ENCODE peak calls at places on chromosomes 5 and 9, in six cellular contexts. One of them, this sample, is unnamed.
A peak's percentile ranks its signal among the peaks of the same experiment; 100 is the strongest.

GRCh38 chr5:128774605-128775004 is 190.7 kb upstream of the SLC27A6 start:
- DNase-seq in heart right ventricle: no peak
- DNase-seq in Karpas-422: no peak
- DNase-seq in neuronal stem cell: no peak
- DNase-seq in body of pancreas: no peak
- DNase-seq in Peyer's patch: no peak
- DNase-seq in this sample: no peak

GRCh38 chr5:68396722-68397121 is 181.2 kb downstream of the PIK3R1 start:
- DNase-seq in body of pancreas: peak; percentile 65
- DNase-seq in heart right ventricle: no peak
- DNase-seq in neuronal stem cell: no peak
- DNase-seq in Karpas-422: no peak
- DNase-seq in Peyer's patch: no peak
- DNase-seq in this sample: no peak

GRCh38 chr5:139562847-139563246 is 1.7 kb downstream of the UBE2D2 start:
- DNase-seq in heart right ventricle: no peak
- DNase-seq in body of pancreas: no peak
- DNase-seq in Peyer's patch: no peak
- DNase-seq in Karpas-422: no peak
- DNase-seq in neuronal stem cell: no peak
- DNase-seq in this sample: no peak

GRCh38 chr9:121085661-121086060 is 10.9 kb downstream of the CNTRL start:
- DNase-seq in body of pancreas: no peak
- DNase-seq in heart right ventricle: no peak
- DNase-seq in neuronal stem cell: no peak
- DNase-seq in Peyer's patch: no peak
- DNase-seq in Karpas-422: no peak
- DNase-seq in this sample: no peak

GRCh38 chr5:1751864-1752822 is 47.5 kb downstream of the MRPL36 start:
- DNase-seq in Peyer's patch: no peak
- DNase-seq in Karpas-422: no peak
- DNase-seq in heart right ventricle: no peak
- DNase-seq in neuronal stem cell: no peak
- DNase-seq in body of pancreas: no peak
- DNase-seq in this sample: no peak

GRCh38 chr5:140966293-140967225 is at the start of gene PCDHAC2:
- DNase-seq in neuronal stem cell: peak; percentile 51
- DNase-seq in body of pancreas: peak; percentile 65
- DNase-seq in Peyer's patch: no peak
- DNase-seq in Karpas-422: no peak
- DNase-seq in heart right ventricle: peak; percentile 36
- DNase-seq in this sample: no peak

GRCh38 chr5:132487841-132488555 is 2.6 kb downstream of the IRF1 start:
- DNase-seq in Karpas-422: no peak
- DNase-seq in Peyer's patch: peak; percentile 50
- DNase-seq in neuronal stem cell: no peak
- DNase-seq in body of pancreas: no peak
- DNase-seq in heart right ventricle: no peak
- DNase-seq in this sample: peak; percentile 4

GRCh38 chr5:55063899-55064298 is 38.5 kb upstream of the GZMA start:
- DNase-seq in Peyer's patch: no peak
- DNase-seq in neuronal stem cell: no peak
- DNase-seq in Karpas-422: no peak
- DNase-seq in heart right ventricle: no peak
- DNase-seq in body of pancreas: no peak
- DNase-seq in this sample: no peak

GRCh38 chr5:140989254-140989653 is 23.0 kb downstream of the PCDHAC2 start:
- DNase-seq in body of pancreas: no peak
- DNase-seq in heart right ventricle: no peak
- DNase-seq in Karpas-422: no peak
- DNase-seq in neuronal stem cell: no peak
- DNase-seq in Peyer's patch: no peak
- DNase-seq in this sample: no peak

GRCh38 chr5:65914644-65915196 is 11.7 kb upstream of the ERBIN start:
- DNase-seq in neuronal stem cell: no peak
- DNase-seq in Peyer's patch: no peak
- DNase-seq in heart right ventricle: no peak
- DNase-seq in Karpas-422: no peak
- DNase-seq in body of pancreas: no peak
- DNase-seq in this sample: no peak

GRCh38 chr5:10502578-10502977 is 60.9 kb downstream of the ROPN1L start:
- DNase-seq in Peyer's patch: no peak
- DNase-seq in neuronal stem cell: no peak
- DNase-seq in heart right ventricle: no peak
- DNase-seq in body of pancreas: peak; percentile 24
- DNase-seq in Karpas-422: no peak
- DNase-seq in this sample: no peak

GRCh38 chr5:132267931-132268501 is 10.5 kb downstream of the PDLIM4 start:
- DNase-seq in heart right ventricle: peak; percentile 5
- DNase-seq in Karpas-422: no peak
- DNase-seq in neuronal stem cell: no peak
- DNase-seq in body of pancreas: no peak
- DNase-seq in Peyer's patch: no peak
- DNase-seq in this sample: no peak

GRCh38 chr9:109483771-109484442 is 14.2 kb downstream of the PTPN3 start:
- DNase-seq in Peyer's patch: no peak
- DNase-seq in Karpas-422: no peak
- DNase-seq in neuronal stem cell: no peak
- DNase-seq in body of pancreas: no peak
- DNase-seq in heart right ventricle: no peak
- DNase-seq in this sample: no peak

GRCh38 chr9:134549336-134549735 is 92.3 kb upstream of the COL5A1 start:
- DNase-seq in heart right ventricle: no peak
- DNase-seq in neuronal stem cell: no peak
- DNase-seq in Peyer's patch: no peak
- DNase-seq in body of pancreas: no peak
- DNase-seq in Karpas-422: no peak
- DNase-seq in this sample: no peak

GRCh38 chr9:98536542-98537173 is 172.1 kb downstream of the GABBR2 start:
- DNase-seq in Peyer's patch: no peak
- DNase-seq in heart right ventricle: no peak
- DNase-seq in Karpas-422: peak; percentile 84
- DNase-seq in neuronal stem cell: no peak
- DNase-seq in body of pancreas: peak; percentile 49
- DNase-seq in this sample: no peak

GRCh38 chr5:7422262-7422661 is 26.3 kb downstream of the ADCY2 start:
- DNase-seq in heart right ventricle: no peak
- DNase-seq in Peyer's patch: no peak
- DNase-seq in body of pancreas: no peak
- DNase-seq in Karpas-422: no peak
- DNase-seq in neuronal stem cell: no peak
- DNase-seq in this sample: no peak

GRCh38 chr5:1503301-1504243 is 20.2 kb downstream of the LPCAT1 start:
- DNase-seq in Peyer's patch: peak; percentile 73
- DNase-seq in neuronal stem cell: no peak
- DNase-seq in body of pancreas: no peak
- DNase-seq in Karpas-422: peak; percentile 82
- DNase-seq in heart right ventricle: peak; percentile 50
- DNase-seq in this sample: peak; percentile 50

GRCh38 chr5:56456002-56456401 is 222.9 kb upstream of the ANKRD55 start:
- DNase-seq in Karpas-422: no peak
- DNase-seq in body of pancreas: no peak
- DNase-seq in Peyer's patch: no peak
- DNase-seq in heart right ventricle: no peak
- DNase-seq in neuronal stem cell: no peak
- DNase-seq in this sample: no peak

GRCh38 chr5:114223866-114224265 is 138.0 kb upstream of the KCNN2 start:
- DNase-seq in Karpas-422: peak; percentile 80
- DNase-seq in body of pancreas: peak; percentile 8
- DNase-seq in neuronal stem cell: no peak
- DNase-seq in heart right ventricle: no peak
- DNase-seq in Peyer's patch: no peak
- DNase-seq in this sample: no peak

GRCh38 chr5:160507181-160507811 is 85.6 kb downstream of the PTTG1 start:
- DNase-seq in body of pancreas: no peak
- DNase-seq in heart right ventricle: no peak
- DNase-seq in Peyer's patch: no peak
- DNase-seq in neuronal stem cell: no peak
- DNase-seq in Karpas-422: peak; percentile 44
- DNase-seq in this sample: no peak

GRCh38 chr9:18910858-18911257 is 122.2 kb downstream of the SAXO1 start:
- DNase-seq in heart right ventricle: no peak
- DNase-seq in neuronal stem cell: no peak
- DNase-seq in Karpas-422: no peak
- DNase-seq in Peyer's patch: no peak
- DNase-seq in body of pancreas: no peak
- DNase-seq in this sample: no peak

DNA sequence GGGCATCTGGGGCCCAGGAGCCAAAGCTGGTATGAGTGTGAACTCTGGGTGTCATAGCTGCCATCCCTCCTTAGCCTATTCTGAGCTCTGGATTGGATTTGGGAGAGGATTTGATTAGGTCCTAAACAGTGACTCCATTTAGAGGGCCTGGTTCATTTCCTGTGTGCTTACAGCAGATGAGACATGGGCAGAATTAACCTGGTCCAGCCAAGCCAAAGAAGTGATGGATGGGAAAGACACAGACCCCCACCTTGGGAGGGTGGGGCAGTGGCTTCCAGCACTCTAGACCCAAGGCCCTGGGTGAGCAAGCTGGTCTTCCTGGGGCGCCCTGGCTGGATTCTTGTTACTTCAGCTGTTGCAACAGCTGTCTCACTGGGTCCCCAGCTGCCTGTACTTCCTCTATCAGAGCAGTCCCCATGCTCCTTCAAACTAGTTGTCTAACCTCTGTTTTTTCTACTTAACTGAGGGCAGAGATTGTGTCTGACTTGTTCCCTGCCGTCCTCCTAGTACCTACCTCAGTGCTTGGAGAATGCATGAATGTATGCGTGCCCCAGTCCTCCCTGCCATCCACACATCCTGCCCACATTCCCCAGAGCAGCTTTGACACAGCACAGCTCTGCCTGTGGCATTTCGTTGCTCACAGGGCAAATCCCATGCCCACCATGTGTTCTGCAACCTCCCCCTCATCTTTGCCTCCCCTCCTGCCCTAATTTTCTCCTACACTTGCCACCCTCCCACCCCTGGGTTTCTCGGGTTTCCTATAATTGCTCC is 115.9 kb downstream of the RGS3 start:
- DNase-seq in heart right ventricle: no peak
- DNase-seq in Peyer's patch: peak; percentile 75
- DNase-seq in body of pancreas: peak; percentile 54
- DNase-seq in neuronal stem cell: no peak
- DNase-seq in Karpas-422: peak; percentile 79
- DNase-seq in this sample: peak; percentile 26
- H3K4me1 ChIP-seq in heart right ventricle: peaks cover 80% of the 10 kb centered on the region
- H3K4me1 ChIP-seq in Peyer's patch: peaks cover 15% of the 10 kb centered on the region
- H3K4me1 ChIP-seq in body of pancreas: peaks cover 83% of the 10 kb centered on the region
- H3K4me1 ChIP-seq in neuronal stem cell: peaks cover 2% of the 10 kb centered on the region
- H3K4me1 ChIP-seq in Karpas-422: peaks cover 39% of the 10 kb centered on the region
- H3K4me1 ChIP-seq in this sample: peaks cover 59% of the 10 kb centered on the region

DNA sequence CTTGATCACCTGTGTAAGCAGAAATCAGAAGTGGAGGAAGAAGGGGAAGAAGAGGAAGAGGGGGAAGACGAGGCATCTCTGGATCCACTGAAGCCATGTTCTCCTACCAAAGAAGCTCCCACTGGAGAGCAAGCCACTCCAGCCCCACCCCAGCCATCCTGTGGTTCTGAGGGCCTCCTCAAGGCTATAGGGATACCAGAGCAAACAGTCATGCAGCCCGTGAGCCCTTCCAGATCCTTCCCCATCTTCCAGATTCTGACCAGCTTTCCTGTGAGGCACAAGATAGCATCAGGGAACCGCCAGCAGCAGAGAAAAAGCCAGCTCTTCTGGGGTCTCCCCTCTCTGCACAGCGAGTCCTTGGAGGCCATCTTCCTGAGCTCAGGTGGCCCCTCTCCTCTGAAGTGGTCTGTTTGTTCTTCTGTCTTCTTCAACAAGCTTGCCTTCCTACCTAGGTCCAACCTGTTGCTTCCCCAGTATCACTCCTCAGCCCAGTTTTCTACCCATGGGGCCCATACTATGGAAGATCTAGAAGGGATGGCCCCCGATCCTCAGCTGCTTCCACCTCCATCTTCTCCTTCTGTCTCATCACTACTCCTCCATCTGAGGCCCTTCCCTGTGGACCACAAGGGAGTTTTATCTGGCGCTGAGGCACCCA is 29.4 kb downstream of the VCP start:
- DNase-seq in Peyer's patch: no peak
- DNase-seq in Karpas-422: no peak
- DNase-seq in heart right ventricle: no peak
- DNase-seq in neuronal stem cell: no peak
- DNase-seq in body of pancreas: no peak
- DNase-seq in this sample: no peak
- H3K27ac ChIP-seq in Peyer's patch: no peak overlapping the region
- H3K27ac ChIP-seq in Karpas-422: no peak overlapping the region
- H3K27ac ChIP-seq in heart right ventricle: no peak overlapping the region
- H3K27ac ChIP-seq in neuronal stem cell: no peak overlapping the region
- H3K27ac ChIP-seq in body of pancreas: no peak overlapping the region
- H3K27ac ChIP-seq in this sample: no peak overlapping the region

DNA sequence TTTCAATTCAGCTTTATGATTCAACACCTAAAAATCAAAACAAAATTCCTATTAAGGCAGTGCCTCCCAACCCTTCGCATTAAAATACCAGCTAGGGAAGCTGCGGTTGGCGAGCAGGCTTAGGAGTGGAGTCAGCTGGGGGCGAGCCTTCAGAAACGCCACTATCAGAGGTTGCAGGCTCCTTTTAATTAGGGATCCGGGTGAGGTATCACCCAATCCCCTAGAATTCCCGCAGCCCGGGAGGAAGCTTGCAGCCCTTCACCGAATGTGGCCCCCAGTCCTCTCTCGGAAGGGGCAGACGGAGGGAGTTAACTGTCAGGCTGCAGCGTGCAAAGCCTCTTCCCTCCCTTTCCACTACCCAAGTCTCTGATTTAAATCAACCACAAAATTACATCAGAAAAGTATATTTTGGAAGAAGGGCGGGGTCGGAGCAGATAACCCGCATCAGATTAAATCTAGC is 1.7 kb downstream of the STC2 start:
- DNase-seq in Peyer's patch: no peak
- DNase-seq in body of pancreas: no peak
- DNase-seq in heart right ventricle: no peak
- DNase-seq in neuronal stem cell: no peak
- DNase-seq in Karpas-422: no peak
- DNase-seq in this sample: no peak
- H3K4me3 ChIP-seq in Peyer's patch: no peak overlapping the region
- H3K4me3 ChIP-seq in body of pancreas: peak overlapping the region; percentile 47
- H3K4me3 ChIP-seq in heart right ventricle: peak overlapping the region; percentile 56
- H3K4me3 ChIP-seq in neuronal stem cell: peak overlapping the region; percentile 89
- H3K4me3 ChIP-seq in Karpas-422: no peak overlapping the region
- H3K4me3 ChIP-seq in this sample: peak overlapping the region; percentile 47

GRCh38 chr5:157610990-157611389 is 35.4 kb upstream of the ADAM19 start:
- DNase-seq in body of pancreas: no peak
- DNase-seq in Peyer's patch: no peak
- DNase-seq in heart right ventricle: no peak
- DNase-seq in neuronal stem cell: no peak
- DNase-seq in Karpas-422: no peak
- DNase-seq in this sample: no peak

GRCh38 chr5:157606046-157606445 is 30.5 kb upstream of the ADAM19 start:
- DNase-seq in Karpas-422: no peak
- DNase-seq in body of pancreas: no peak
- DNase-seq in neuronal stem cell: no peak
- DNase-seq in Peyer's patch: no peak
- DNase-seq in heart right ventricle: no peak
- DNase-seq in this sample: no peak

GRCh38 chr5:157608972-157609565 is 33.5 kb upstream of the ADAM19 start:
- DNase-seq in heart right ventricle: no peak
- DNase-seq in body of pancreas: no peak
- DNase-seq in Peyer's patch: no peak
- DNase-seq in neuronal stem cell: no peak
- DNase-seq in Karpas-422: no peak
- DNase-seq in this sample: no peak

GRCh38 chr5:157603333-157604190 is 28.0 kb upstream of the ADAM19 start:
- DNase-seq in heart right ventricle: no peak
- DNase-seq in neuronal stem cell: no peak
- DNase-seq in Karpas-422: no peak
- DNase-seq in Peyer's patch: peak; percentile 37
- DNase-seq in body of pancreas: no peak
- DNase-seq in this sample: no peak

GRCh38 chr5:157607371-157608161 is 32.0 kb upstream of the ADAM19 start:
- DNase-seq in body of pancreas: no peak
- DNase-seq in neuronal stem cell: no peak
- DNase-seq in heart right ventricle: no peak
- DNase-seq in Peyer's patch: peak; percentile 47
- DNase-seq in Karpas-422: no peak
- DNase-seq in this sample: no peak
- H3K4me1 ChIP-seq in body of pancreas: no peaks in the 10 kb centered on the region
- H3K4me1 ChIP-seq in neuronal stem cell: peaks cover 5% of the 10 kb centered on the region
- H3K4me1 ChIP-seq in heart right ventricle: no peaks in the 10 kb centered on the region
- H3K4me1 ChIP-seq in Peyer's patch: no peaks in the 10 kb centered on the region
- H3K4me1 ChIP-seq in Karpas-422: peaks cover 9% of the 10 kb centered on the region
- H3K4me1 ChIP-seq in this sample: no peaks in the 10 kb centered on the region

This sample was measured in tibial nerve.